ENCODE peak calls at places on chromosomes 2 and 18, in nine cellular contexts. X is AG04450, A is GM13976, Y is RWPE1, W is OCI-LY7, P is GM06990, S is heart left ventricle, V is fibroblast of mammary gland, O is HFFc6. E is an unnamed sample.

GRCh38 chr2:155281907-155282306 is 583.4 kb downstream of the KCNJ3 start:
- DNase-seq in X (no peak), A (no peak), Y (no peak), W (no peak), P (no peak), S (no peak), V (no peak), O (no peak), E (no peak)

GRCh38 chr2:40957508-40957907 is 505.6 kb upstream of the SLC8A1 start:
- DNase-seq in X (no peak), A (no peak), Y (no peak), W (peak; percentile 59), P (no peak), S (no peak), V (no peak), O (no peak), E (no peak)

GRCh38 chr2:25829828-25830227 is 48.5 kb downstream of the ASXL2 start:
- DNase-seq in X (no peak), A (no peak), Y (no peak), W (no peak), P (no peak), S (no peak), V (no peak), O (no peak), E (no peak)

GRCh38 chr2:114661926-114662670 is 219.7 kb downstream of the DPP10 start:
- DNase-seq in X (no peak), A (peak; percentile 5), Y (no peak), W (no peak), P (no peak), S (peak; percentile 5), V (no peak), O (no peak), E (peak; percentile 5)

GRCh38 chr2:61660511-61661388 is 122.6 kb upstream of the XPO1 start:
- DNase-seq in X (no peak), A (no peak), Y (no peak), W (no peak), P (no peak), S (peak; percentile 31), V (no peak), O (no peak), E (no peak)

GRCh38 chr18:22639626-22640025 is 221.9 kb upstream of the CTAGE1 start:
- DNase-seq in X (no peak), A (no peak), Y (no peak), W (no peak), P (no peak), S (no peak), V (no peak), O (no peak), E (no peak)

GRCh38 chr18:36297419-36298112 is at the start of gene FHOD3:
- DNase-seq in X (no peak), A (peak; percentile 86), Y (peak; percentile 53), W (no peak), P (peak; percentile 61), S (peak; percentile 82), V (peak; percentile 38), O (peak; percentile 50), E (peak; percentile 75)

GRCh38 chr18:68960355-68960754 is 162.5 kb downstream of the CCDC102B start:
- DNase-seq in X (no peak), A (no peak), Y (no peak), W (no peak), P (no peak), S (peak; percentile 10), V (peak; percentile 12), O (no peak), E (no peak)

GRCh38 chr2:114442545-114442944 is at the start of gene DPP10:
- DNase-seq in X (no peak), A (no peak), Y (peak; percentile 15), W (peak; percentile 2), P (no peak), S (peak; percentile 12), V (peak; percentile 0), O (no peak), E (no peak)

GRCh38 chr2:230875347-230876315 is 10.9 kb downstream of the ITM2C start:
- DNase-seq in X (no peak), A (peak; percentile 9), Y (no peak), W (no peak), P (no peak), S (no peak), V (no peak), O (no peak), E (no peak)

GRCh38 chr2:38528008-38528442 is 74.7 kb downstream of the HNRNPLL start:
- DNase-seq in X (no peak), A (peak; percentile 48), Y (peak; percentile 49), W (peak; percentile 72), P (peak; percentile 43), S (peak; percentile 27), V (peak; percentile 81), O (peak; percentile 72), E (no peak)

GRCh38 chr2:98757904-98758421 is 27.0 kb upstream of the MGAT4A start:
- DNase-seq in X (peak; percentile 10), A (peak; percentile 69), Y (peak; percentile 87), W (peak; percentile 93), P (peak; percentile 73), S (peak; percentile 76), V (peak; percentile 97), O (peak; percentile 88), E (peak; percentile 69)

GRCh38 chr2:237571551-237571950 is 5.2 kb downstream of the PRLH start:
- DNase-seq in X (no peak), A (no peak), Y (no peak), W (no peak), P (no peak), S (no peak), V (no peak), O (no peak), E (no peak)

GRCh38 chr18:8988262-8988871 is 114.1 kb upstream of the NDUFV2 start:
- DNase-seq in X (no peak), A (peak; percentile 75), Y (peak; percentile 69), W (peak; percentile 87), P (peak; percentile 13), S (peak; percentile 33), V (peak; percentile 72), O (peak; percentile 28), E (peak; percentile 74)

GRCh38 chr2:19611491-19612332 is 253.3 kb upstream of the OSR1 start:
- DNase-seq in X (peak; percentile 92), A (no peak), Y (peak; percentile 68), W (no peak), P (no peak), S (no peak), V (peak; percentile 99), O (peak; percentile 99), E (no peak)

GRCh38 chr2:204234879-204235278 is 298.3 kb downstream of the ICOS start:
- DNase-seq in X (peak; percentile 4), A (no peak), Y (no peak), W (no peak), P (no peak), S (no peak), V (peak; percentile 36), O (peak; percentile 34), E (no peak)

GRCh38 chr2:10548626-10549025 is 100.5 kb upstream of the ODC1 start:
- DNase-seq in X (peak; percentile 15), A (no peak), Y (no peak), W (no peak), P (no peak), S (no peak), V (peak; percentile 83), O (peak; percentile 61), E (no peak)

GRCh38 chr18:79940126-79940813 is 11.2 kb downstream of the SLC66A2 start:
- DNase-seq in X (no peak), A (no peak), Y (no peak), W (no peak), P (no peak), S (no peak), V (no peak), O (no peak), E (no peak)

GRCh38 chr2:219998714-219999227 is 371.3 kb downstream of the SLC4A3 start:
- DNase-seq in X (no peak), A (no peak), Y (no peak), W (no peak), P (no peak), S (no peak), V (no peak), O (no peak), E (no peak)
- TF ChIP-seq CTCF in X (no peak), A (no peak), Y (no peak), W (peak; percentile 70), P (no peak), S (no peak), V (peak; percentile 3), O (peak; percentile 49), E (no peak)

GRCh38 chr18:43642647-43643046 is 365.4 kb upstream of the SYT4 start:
- DNase-seq in X (no peak), A (no peak), Y (no peak), W (no peak), P (no peak), S (no peak), V (no peak), O (no peak), E (no peak)

GRCh38 chr18:43650423-43650822 is 373.1 kb upstream of the SYT4 start:
- DNase-seq in X (no peak), A (no peak), Y (no peak), W (no peak), P (no peak), S (no peak), V (peak; percentile 28), O (no peak), E (no peak)

GRCh38 chr18:43651067-43651466 is 373.8 kb upstream of the SYT4 start:
- DNase-seq in X (no peak), A (no peak), Y (no peak), W (no peak), P (no peak), S (no peak), V (no peak), O (no peak), E (no peak)

DNA sequence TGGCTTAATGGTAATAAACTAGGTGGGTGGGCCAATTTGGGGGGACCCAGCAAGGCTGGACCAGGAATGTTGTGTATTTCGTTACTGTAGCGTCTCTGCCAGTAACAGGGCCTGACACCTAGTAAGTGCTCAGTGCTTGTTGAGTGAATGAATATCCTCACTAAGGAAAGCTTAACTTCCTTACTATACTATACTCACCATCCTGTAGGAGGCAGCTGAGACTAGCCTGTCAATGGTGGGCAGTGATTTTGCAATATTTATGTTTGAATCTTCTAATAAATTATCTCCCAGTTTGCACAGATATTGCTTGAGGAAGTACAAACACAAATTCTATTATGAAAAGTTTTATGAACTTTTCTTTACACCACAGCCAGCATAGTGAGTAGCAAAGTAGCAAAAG is 370.7 kb upstream of the SYT4 start:
- DNase-seq in X (no peak), A (no peak), Y (no peak), W (no peak), P (no peak), S (no peak), V (peak; percentile 19), O (no peak), E (no peak)
- TF ChIP-seq CTCF in X (peak; percentile 42), A (no peak), Y (no peak), W (no peak), P (no peak), S (no peak), V (peak; percentile 34), O (peak; percentile 13), E (no peak)

GRCh38 chr2:201709747-201710146 is 11.3 kb upstream of the MPP4 start:
- DNase-seq in X (no peak), A (no peak), Y (no peak), W (no peak), P (no peak), S (no peak), V (no peak), O (no peak), E (no peak)

GRCh38 chr2:201715459-201715858 is 17.0 kb upstream of the MPP4 start:
- DNase-seq in X (no peak), A (no peak), Y (no peak), W (no peak), P (no peak), S (no peak), V (no peak), O (no peak), E (no peak)
- TF ChIP-seq CTCF in X (no peak), A (no peak), Y (no peak), W (no peak), P (no peak), S (no peak), V (no peak), O (no peak), E (no peak)

GRCh38 chr2:42809131-42809875 is 16.9 kb upstream of the HAAO start:
- DNase-seq in X (no peak), A (no peak), Y (no peak), W (peak; percentile 29), P (no peak), S (no peak), V (peak; percentile 79), O (no peak), E (no peak)
- TF ChIP-seq CTCF in X (peak; percentile 21), A (no peak), Y (no peak), W (no peak), P (peak; percentile 1), S (no peak), V (peak; percentile 15), O (no peak), E (no peak)

E was measured in GM10248.